ENCODE peak calls at places on chromosome 10, in ten cellular contexts. One of them, this sample, is unnamed.

GRCh38 chr10:44334621-44335184 is 50.2 kb downstream of the CXCL12 start:
- DNase-seq in heart left ventricle: no peak
- DNase-seq in endothelial cell of umbilical vein: no peak
- DNase-seq in breast epithelium: no peak
- DNase-seq in HCT116: no peak
- DNase-seq in NB4: no peak
- DNase-seq in tibial nerve: no peak
- DNase-seq in stomach: no peak
- DNase-seq in ovary: no peak
- DNase-seq in esophagus muscularis mucosa: no peak
- DNase-seq in this sample: peak

GRCh38 chr10:30784521-30784895 is 155.0 kb upstream of the LYZL2 start:
- DNase-seq in heart left ventricle: no peak
- DNase-seq in endothelial cell of umbilical vein: peak
- DNase-seq in breast epithelium: no peak
- DNase-seq in HCT116: no peak
- DNase-seq in NB4: peak
- DNase-seq in tibial nerve: no peak
- DNase-seq in stomach: no peak
- DNase-seq in ovary: no peak
- DNase-seq in esophagus muscularis mucosa: no peak
- DNase-seq in this sample: no peak

GRCh38 chr10:126278846-126279245 is 109.4 kb downstream of the ADAM12 start:
- DNase-seq in heart left ventricle: no peak
- DNase-seq in endothelial cell of umbilical vein: no peak
- DNase-seq in breast epithelium: no peak
- DNase-seq in HCT116: no peak
- DNase-seq in NB4: no peak
- DNase-seq in tibial nerve: no peak
- DNase-seq in stomach: no peak
- DNase-seq in ovary: no peak
- DNase-seq in esophagus muscularis mucosa: no peak
- DNase-seq in this sample: no peak

GRCh38 chr10:7320072-7320471 is 90.8 kb downstream of the SFMBT2 start:
- DNase-seq in heart left ventricle: no peak
- DNase-seq in endothelial cell of umbilical vein: no peak
- DNase-seq in breast epithelium: no peak
- DNase-seq in HCT116: no peak
- DNase-seq in NB4: no peak
- DNase-seq in tibial nerve: no peak
- DNase-seq in stomach: no peak
- DNase-seq in ovary: no peak
- DNase-seq in esophagus muscularis mucosa: no peak
- DNase-seq in this sample: no peak

GRCh38 chr10:63554666-63555065 is 33.5 kb downstream of the REEP3 start:
- DNase-seq in heart left ventricle: no peak
- DNase-seq in endothelial cell of umbilical vein: peak
- DNase-seq in breast epithelium: no peak
- DNase-seq in HCT116: peak
- DNase-seq in NB4: peak
- DNase-seq in tibial nerve: no peak
- DNase-seq in stomach: no peak
- DNase-seq in ovary: no peak
- DNase-seq in esophagus muscularis mucosa: no peak
- DNase-seq in this sample: peak

GRCh38 chr10:72335394-72336258 is 19.1 kb downstream of the DNAJB12 start:
- DNase-seq in heart left ventricle: peak
- DNase-seq in endothelial cell of umbilical vein: peak
- DNase-seq in breast epithelium: no peak
- DNase-seq in HCT116: no peak
- DNase-seq in NB4: peak
- DNase-seq in tibial nerve: peak
- DNase-seq in stomach: peak
- DNase-seq in ovary: peak
- DNase-seq in esophagus muscularis mucosa: no peak
- DNase-seq in this sample: no peak

GRCh38 chr10:72353028-72353962 is 1.4 kb downstream of the DNAJB12 start:
- DNase-seq in heart left ventricle: no peak
- DNase-seq in endothelial cell of umbilical vein: peak
- DNase-seq in breast epithelium: no peak
- DNase-seq in HCT116: no peak
- DNase-seq in NB4: no peak
- DNase-seq in tibial nerve: no peak
- DNase-seq in stomach: no peak
- DNase-seq in ovary: no peak
- DNase-seq in esophagus muscularis mucosa: no peak
- DNase-seq in this sample: no peak

GRCh38 chr10:92800122-92800521 is 48.2 kb upstream of the EXOC6 start:
- DNase-seq in heart left ventricle: no peak
- DNase-seq in endothelial cell of umbilical vein: no peak
- DNase-seq in breast epithelium: no peak
- DNase-seq in HCT116: no peak
- DNase-seq in NB4: no peak
- DNase-seq in tibial nerve: no peak
- DNase-seq in stomach: no peak
- DNase-seq in ovary: no peak
- DNase-seq in esophagus muscularis mucosa: no peak
- DNase-seq in this sample: no peak

GRCh38 chr10:86649471-86650150 is 4.7 kb upstream of the OPN4 start:
- DNase-seq in heart left ventricle: no peak
- DNase-seq in endothelial cell of umbilical vein: no peak
- DNase-seq in breast epithelium: peak
- DNase-seq in HCT116: no peak
- DNase-seq in NB4: no peak
- DNase-seq in tibial nerve: no peak
- DNase-seq in stomach: peak
- DNase-seq in ovary: peak
- DNase-seq in esophagus muscularis mucosa: no peak
- DNase-seq in this sample: no peak

GRCh38 chr10:63521389-63522128 is at the start of gene REEP3:
- DNase-seq in heart left ventricle: peak
- DNase-seq in endothelial cell of umbilical vein: peak
- DNase-seq in breast epithelium: peak
- DNase-seq in HCT116: no peak
- DNase-seq in NB4: peak
- DNase-seq in tibial nerve: peak
- DNase-seq in stomach: peak
- DNase-seq in ovary: peak
- DNase-seq in esophagus muscularis mucosa: no peak
- DNase-seq in this sample: peak

GRCh38 chr10:88417337-88417736 is 165.8 kb downstream of the RNLS start:
- DNase-seq in heart left ventricle: no peak
- DNase-seq in endothelial cell of umbilical vein: no peak
- DNase-seq in breast epithelium: no peak
- DNase-seq in HCT116: no peak
- DNase-seq in NB4: no peak
- DNase-seq in tibial nerve: no peak
- DNase-seq in stomach: no peak
- DNase-seq in ovary: no peak
- DNase-seq in esophagus muscularis mucosa: no peak
- DNase-seq in this sample: no peak

GRCh38 chr10:63712717-63713115 is 191.5 kb downstream of the REEP3 start:
- DNase-seq in heart left ventricle: no peak
- DNase-seq in endothelial cell of umbilical vein: no peak
- DNase-seq in breast epithelium: no peak
- DNase-seq in HCT116: no peak
- DNase-seq in NB4: no peak
- DNase-seq in tibial nerve: no peak
- DNase-seq in stomach: no peak
- DNase-seq in ovary: no peak
- DNase-seq in esophagus muscularis mucosa: no peak
- DNase-seq in this sample: no peak

GRCh38 chr10:72177454-72177853 is 38.4 kb upstream of the ANAPC16 start:
- DNase-seq in heart left ventricle: no peak
- DNase-seq in endothelial cell of umbilical vein: no peak
- DNase-seq in breast epithelium: no peak
- DNase-seq in HCT116: no peak
- DNase-seq in NB4: no peak
- DNase-seq in tibial nerve: no peak
- DNase-seq in stomach: no peak
- DNase-seq in ovary: no peak
- DNase-seq in esophagus muscularis mucosa: no peak
- DNase-seq in this sample: no peak

GRCh38 chr10:116742367-116743265 is at the start of gene HSPA12A:
- DNase-seq in heart left ventricle: peak
- DNase-seq in endothelial cell of umbilical vein: peak
- DNase-seq in breast epithelium: peak
- DNase-seq in HCT116: peak
- DNase-seq in NB4: peak
- DNase-seq in tibial nerve: peak
- DNase-seq in stomach: peak
- DNase-seq in ovary: peak
- DNase-seq in esophagus muscularis mucosa: peak
- DNase-seq in this sample: peak

DNA sequence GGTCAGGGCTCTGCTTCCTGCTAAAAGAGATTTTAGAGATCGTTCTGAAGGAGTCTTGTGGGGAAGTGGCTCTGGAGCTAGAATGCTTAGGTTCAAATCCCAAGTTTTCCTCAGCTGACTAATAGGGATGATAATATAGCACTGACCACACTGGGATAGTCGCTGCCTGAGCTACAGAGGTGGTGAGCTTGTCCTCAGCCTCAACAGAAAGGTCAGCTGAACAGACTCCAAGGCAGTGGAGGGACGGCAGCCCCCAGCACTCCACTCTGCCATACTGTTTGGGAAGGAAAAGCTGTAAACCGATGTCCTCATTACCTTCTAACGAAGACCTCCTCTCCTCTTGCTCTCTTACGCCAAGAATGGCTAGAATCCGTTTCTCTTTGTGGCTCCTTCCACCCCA is 36.2 kb downstream of the KAT6B start:
- DNase-seq in heart left ventricle: no peak
- DNase-seq in endothelial cell of umbilical vein: no peak
- DNase-seq in breast epithelium: no peak
- DNase-seq in HCT116: no peak
- DNase-seq in NB4: no peak
- DNase-seq in tibial nerve: no peak
- DNase-seq in stomach: no peak
- DNase-seq in ovary: no peak
- DNase-seq in esophagus muscularis mucosa: no peak
- DNase-seq in this sample: no peak
- TF ChIP-seq POLR2A in heart left ventricle: no peak
- TF ChIP-seq POLR2A in endothelial cell of umbilical vein: no peak
- TF ChIP-seq POLR2A in breast epithelium: no peak
- TF ChIP-seq POLR2A in HCT116: no peak
- TF ChIP-seq POLR2A in NB4: no peak
- TF ChIP-seq POLR2A in tibial nerve: no peak
- TF ChIP-seq POLR2A in stomach: no peak
- TF ChIP-seq POLR2A in ovary: no peak
- TF ChIP-seq POLR2A in esophagus muscularis mucosa: no peak
- TF ChIP-seq POLR2A in this sample: no peak

GRCh38 chr10:94403034-94403822 is 887 bp downstream of the TBC1D12 start:
- DNase-seq in heart left ventricle: peak
- DNase-seq in endothelial cell of umbilical vein: peak
- DNase-seq in breast epithelium: peak
- DNase-seq in HCT116: peak
- DNase-seq in NB4: no peak
- DNase-seq in tibial nerve: peak
- DNase-seq in stomach: peak
- DNase-seq in ovary: peak
- DNase-seq in esophagus muscularis mucosa: no peak
- DNase-seq in this sample: peak
- TF ChIP-seq POLR2A in heart left ventricle: no peak
- TF ChIP-seq POLR2A in endothelial cell of umbilical vein: no peak
- TF ChIP-seq POLR2A in breast epithelium: no peak
- TF ChIP-seq POLR2A in HCT116: no peak
- TF ChIP-seq POLR2A in NB4: no peak
- TF ChIP-seq POLR2A in tibial nerve: peak
- TF ChIP-seq POLR2A in stomach: no peak
- TF ChIP-seq POLR2A in ovary: no peak
- TF ChIP-seq POLR2A in esophagus muscularis mucosa: no peak
- TF ChIP-seq POLR2A in this sample: no peak

GRCh38 chr10:17643755-17644484 is at the start of gene STAM:
- DNase-seq in heart left ventricle: peak
- DNase-seq in endothelial cell of umbilical vein: peak
- DNase-seq in breast epithelium: peak
- DNase-seq in HCT116: peak
- DNase-seq in NB4: peak
- DNase-seq in tibial nerve: peak
- DNase-seq in stomach: peak
- DNase-seq in ovary: peak
- DNase-seq in esophagus muscularis mucosa: peak
- DNase-seq in this sample: peak
- TF ChIP-seq POLR2A in heart left ventricle: no peak
- TF ChIP-seq POLR2A in endothelial cell of umbilical vein: peak
- TF ChIP-seq POLR2A in breast epithelium: no peak
- TF ChIP-seq POLR2A in HCT116: peak
- TF ChIP-seq POLR2A in NB4: peak
- TF ChIP-seq POLR2A in tibial nerve: peak
- TF ChIP-seq POLR2A in stomach: peak
- TF ChIP-seq POLR2A in ovary: peak
- TF ChIP-seq POLR2A in esophagus muscularis mucosa: peak
- TF ChIP-seq POLR2A in this sample: peak

GRCh38 chr10:113543455-113543955 is 9.3 kb upstream of the HABP2 start:
- DNase-seq in heart left ventricle: no peak
- DNase-seq in endothelial cell of umbilical vein: no peak
- DNase-seq in breast epithelium: no peak
- DNase-seq in HCT116: no peak
- DNase-seq in NB4: no peak
- DNase-seq in tibial nerve: no peak
- DNase-seq in stomach: no peak
- DNase-seq in ovary: no peak
- DNase-seq in esophagus muscularis mucosa: no peak
- DNase-seq in this sample: no peak

GRCh38 chr10:113549856-113550255 is 3.0 kb upstream of the HABP2 start:
- DNase-seq in heart left ventricle: no peak
- DNase-seq in endothelial cell of umbilical vein: no peak
- DNase-seq in breast epithelium: no peak
- DNase-seq in HCT116: no peak
- DNase-seq in NB4: no peak
- DNase-seq in tibial nerve: no peak
- DNase-seq in stomach: no peak
- DNase-seq in ovary: no peak
- DNase-seq in esophagus muscularis mucosa: no peak
- DNase-seq in this sample: no peak

GRCh38 chr10:113544392-113544791 is 8.5 kb upstream of the HABP2 start:
- DNase-seq in heart left ventricle: no peak
- DNase-seq in endothelial cell of umbilical vein: no peak
- DNase-seq in breast epithelium: no peak
- DNase-seq in HCT116: no peak
- DNase-seq in NB4: no peak
- DNase-seq in tibial nerve: no peak
- DNase-seq in stomach: no peak
- DNase-seq in ovary: no peak
- DNase-seq in esophagus muscularis mucosa: no peak
- DNase-seq in this sample: no peak

GRCh38 chr10:113550365-113550764 is 2.5 kb upstream of the HABP2 start:
- DNase-seq in heart left ventricle: no peak
- DNase-seq in endothelial cell of umbilical vein: peak
- DNase-seq in breast epithelium: no peak
- DNase-seq in HCT116: no peak
- DNase-seq in NB4: no peak
- DNase-seq in tibial nerve: no peak
- DNase-seq in stomach: no peak
- DNase-seq in ovary: no peak
- DNase-seq in esophagus muscularis mucosa: no peak
- DNase-seq in this sample: no peak

DNA sequence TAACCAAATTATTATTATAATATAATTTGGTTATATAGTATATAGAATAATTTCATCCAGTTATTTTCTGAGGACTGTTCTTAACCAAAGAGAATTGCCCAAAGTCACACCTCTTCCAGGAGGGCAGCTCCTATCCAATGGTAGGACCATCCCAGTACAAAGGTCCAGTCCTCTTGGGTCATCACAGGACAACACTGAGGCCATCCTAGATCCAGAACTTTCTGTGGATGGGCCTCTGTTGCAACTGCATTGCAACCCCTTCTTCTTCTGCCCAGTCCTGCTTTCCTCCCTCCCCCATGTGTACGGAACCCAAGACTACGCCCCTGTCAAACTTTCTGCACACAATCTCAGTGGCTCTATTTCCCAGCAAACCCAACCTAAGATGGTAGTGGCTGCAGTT is 5.4 kb upstream of the HABP2 start:
- DNase-seq in heart left ventricle: no peak
- DNase-seq in endothelial cell of umbilical vein: no peak
- DNase-seq in breast epithelium: no peak
- DNase-seq in HCT116: no peak
- DNase-seq in NB4: no peak
- DNase-seq in tibial nerve: no peak
- DNase-seq in stomach: no peak
- DNase-seq in ovary: no peak
- DNase-seq in esophagus muscularis mucosa: no peak
- DNase-seq in this sample: no peak
- TF ChIP-seq POLR2A in heart left ventricle: no peak
- TF ChIP-seq POLR2A in endothelial cell of umbilical vein: no peak
- TF ChIP-seq POLR2A in breast epithelium: no peak
- TF ChIP-seq POLR2A in HCT116: no peak
- TF ChIP-seq POLR2A in NB4: no peak
- TF ChIP-seq POLR2A in tibial nerve: no peak
- TF ChIP-seq POLR2A in stomach: no peak
- TF ChIP-seq POLR2A in ovary: no peak
- TF ChIP-seq POLR2A in esophagus muscularis mucosa: no peak
- TF ChIP-seq POLR2A in this sample: no peak

This sample was measured in H54.